ENCODE peak calls at places on chromosomes 13 and 19, in five cellular contexts. One of them, this sample, is unnamed.

GRCh38 chr19:2249880-2250764 is 999 bp downstream of the AMH start:
- DNase-seq in IMR-90: no peak
- DNase-seq in A549: no peak
- DNase-seq in SK-N-SH: peak; percentile 36
- DNase-seq in K562: no peak
- DNase-seq in this sample: no peak

GRCh38 chr13:79030513-79030912 is 371.6 kb upstream of the OBI1 start:
- DNase-seq in IMR-90: no peak
- DNase-seq in A549: no peak
- DNase-seq in SK-N-SH: peak; percentile 30
- DNase-seq in K562: no peak
- DNase-seq in this sample: no peak

GRCh38 chr13:36814465-36814864 is 4.6 kb upstream of the RFXAP start:
- DNase-seq in IMR-90: no peak
- DNase-seq in A549: no peak
- DNase-seq in SK-N-SH: no peak
- DNase-seq in K562: no peak
- DNase-seq in this sample: no peak

GRCh38 chr13:51292000-51292550 is 47.4 kb upstream of the SERPINE3 start:
- DNase-seq in IMR-90: peak; percentile 62
- DNase-seq in A549: no peak
- DNase-seq in SK-N-SH: no peak
- DNase-seq in K562: no peak
- DNase-seq in this sample: no peak

GRCh38 chr13:71880753-71881541 is 13.9 kb upstream of the DACH1 start:
- DNase-seq in IMR-90: no peak
- DNase-seq in A549: no peak
- DNase-seq in SK-N-SH: no peak
- DNase-seq in K562: no peak
- DNase-seq in this sample: no peak

GRCh38 chr13:23949200-23949599 is 51.9 kb upstream of the C1QTNF9B start:
- DNase-seq in IMR-90: no peak
- DNase-seq in A549: no peak
- DNase-seq in SK-N-SH: no peak
- DNase-seq in K562: no peak
- DNase-seq in this sample: no peak

GRCh38 chr19:58097783-58098681 is at the start of gene ZSCAN18:
- DNase-seq in IMR-90: peak; percentile 86
- DNase-seq in A549: peak; percentile 82
- DNase-seq in SK-N-SH: peak; percentile 99
- DNase-seq in K562: peak; percentile 89
- DNase-seq in this sample: peak; percentile 24

GRCh38 chr19:5961969-5962945 is 15.7 kb downstream of the RANBP3 start:
- DNase-seq in IMR-90: peak; percentile 66
- DNase-seq in A549: no peak
- DNase-seq in SK-N-SH: no peak
- DNase-seq in K562: no peak
- DNase-seq in this sample: no peak

GRCh38 chr13:20567881-20568528 is 1.0 kb downstream of the IFT88 start:
- DNase-seq in IMR-90: no peak
- DNase-seq in A549: no peak
- DNase-seq in SK-N-SH: no peak
- DNase-seq in K562: no peak
- DNase-seq in this sample: no peak

GRCh38 chr13:108226184-108226583 is 8.0 kb downstream of the ABHD13 start:
- DNase-seq in IMR-90: no peak
- DNase-seq in A549: no peak
- DNase-seq in SK-N-SH: peak; percentile 60
- DNase-seq in K562: no peak
- DNase-seq in this sample: no peak

GRCh38 chr19:10043286-10043927 is 30.1 kb downstream of the RDH8 start:
- DNase-seq in IMR-90: peak; percentile 33
- DNase-seq in A549: no peak
- DNase-seq in SK-N-SH: no peak
- DNase-seq in K562: no peak
- DNase-seq in this sample: no peak

GRCh38 chr19:41192574-41193419 is at the start of gene CYP2S1:
- DNase-seq in IMR-90: peak; percentile 22
- DNase-seq in A549: peak; percentile 77
- DNase-seq in SK-N-SH: no peak
- DNase-seq in K562: peak; percentile 94
- DNase-seq in this sample: no peak

GRCh38 chr19:30752201-30752600 is 380.0 kb downstream of the ZNF536 start:
- DNase-seq in IMR-90: no peak
- DNase-seq in A549: no peak
- DNase-seq in SK-N-SH: no peak
- DNase-seq in K562: no peak
- DNase-seq in this sample: no peak

GRCh38 chr19:20999731-21000352 is 20.6 kb upstream of the ZNF430 start:
- DNase-seq in IMR-90: peak; percentile 71
- DNase-seq in A549: peak; percentile 12
- DNase-seq in SK-N-SH: peak; percentile 95
- DNase-seq in K562: peak; percentile 75
- DNase-seq in this sample: peak; percentile 62

GRCh38 chr13:80726895-80727294 is 386.0 kb upstream of the SPRY2 start:
- DNase-seq in IMR-90: no peak
- DNase-seq in A549: no peak
- DNase-seq in SK-N-SH: no peak
- DNase-seq in K562: no peak
- DNase-seq in this sample: no peak

GRCh38 chr19:13964776-13965175 is 12.5 kb downstream of the DCAF15 start:
- DNase-seq in IMR-90: peak; percentile 66
- DNase-seq in A549: no peak
- DNase-seq in SK-N-SH: no peak
- DNase-seq in K562: no peak
- DNase-seq in this sample: no peak

GRCh38 chr13:106109391-106109791 is 426.1 kb downstream of the EFNB2 start:
- DNase-seq in IMR-90: peak; percentile 47
- DNase-seq in A549: no peak
- DNase-seq in SK-N-SH: no peak
- DNase-seq in K562: no peak
- DNase-seq in this sample: no peak

GRCh38 chr13:83503424-83503823 is 378.9 kb downstream of the SLITRK1 start:
- DNase-seq in IMR-90: peak; percentile 7
- DNase-seq in A549: no peak
- DNase-seq in SK-N-SH: no peak
- DNase-seq in K562: no peak
- DNase-seq in this sample: no peak

GRCh38 chr13:111359237-111359915 is 38.9 kb downstream of the TEX29 start:
- DNase-seq in IMR-90: peak; percentile 27
- DNase-seq in A549: no peak
- DNase-seq in SK-N-SH: no peak
- DNase-seq in K562: no peak
- DNase-seq in this sample: no peak

GRCh38 chr19:918481-919156 is 1.5 kb downstream of the KISS1R start:
- DNase-seq in IMR-90: no peak
- DNase-seq in A549: no peak
- DNase-seq in SK-N-SH: no peak
- DNase-seq in K562: peak; percentile 40
- DNase-seq in this sample: no peak

GRCh38 chr13:112238436-112238995 is 137.6 kb upstream of the SPACA7 start:
- DNase-seq in IMR-90: no peak
- DNase-seq in A549: no peak
- DNase-seq in SK-N-SH: no peak
- DNase-seq in K562: no peak
- DNase-seq in this sample: no peak

GRCh38 chr13:40664100-40665060 is 2.1 kb downstream of the FOXO1 start:
- DNase-seq in IMR-90: no peak
- DNase-seq in A549: peak; percentile 46
- DNase-seq in SK-N-SH: peak; percentile 70
- DNase-seq in K562: peak; percentile 50
- DNase-seq in this sample: no peak

GRCh38 chr19:45100797-45101196 is 7.8 kb downstream of the PPP1R37 start:
- DNase-seq in IMR-90: peak; percentile 69
- DNase-seq in A549: no peak
- DNase-seq in SK-N-SH: no peak
- DNase-seq in K562: no peak
- DNase-seq in this sample: no peak

GRCh38 chr13:113776231-113777125 is 17.5 kb downstream of the TMEM255B start:
- DNase-seq in IMR-90: no peak
- DNase-seq in A549: no peak
- DNase-seq in SK-N-SH: no peak
- DNase-seq in K562: no peak
- DNase-seq in this sample: no peak

GRCh38 chr19:10214784-10215183 is 16.3 kb downstream of the S1PR2 start:
- DNase-seq in IMR-90: peak; percentile 66
- DNase-seq in A549: no peak
- DNase-seq in SK-N-SH: no peak
- DNase-seq in K562: no peak
- DNase-seq in this sample: no peak

GRCh38 chr13:50740052-50740741 is 103.3 kb downstream of the DLEU7 start:
- DNase-seq in IMR-90: no peak
- DNase-seq in A549: no peak
- DNase-seq in SK-N-SH: no peak
- DNase-seq in K562: no peak
- DNase-seq in this sample: no peak

GRCh38 chr13:45367358-45367757 is 26.4 kb upstream of the TPT1 start:
- DNase-seq in IMR-90: peak; percentile 94
- DNase-seq in A549: peak; percentile 80
- DNase-seq in SK-N-SH: no peak
- DNase-seq in K562: peak; percentile 50
- DNase-seq in this sample: peak; percentile 67

DNA sequence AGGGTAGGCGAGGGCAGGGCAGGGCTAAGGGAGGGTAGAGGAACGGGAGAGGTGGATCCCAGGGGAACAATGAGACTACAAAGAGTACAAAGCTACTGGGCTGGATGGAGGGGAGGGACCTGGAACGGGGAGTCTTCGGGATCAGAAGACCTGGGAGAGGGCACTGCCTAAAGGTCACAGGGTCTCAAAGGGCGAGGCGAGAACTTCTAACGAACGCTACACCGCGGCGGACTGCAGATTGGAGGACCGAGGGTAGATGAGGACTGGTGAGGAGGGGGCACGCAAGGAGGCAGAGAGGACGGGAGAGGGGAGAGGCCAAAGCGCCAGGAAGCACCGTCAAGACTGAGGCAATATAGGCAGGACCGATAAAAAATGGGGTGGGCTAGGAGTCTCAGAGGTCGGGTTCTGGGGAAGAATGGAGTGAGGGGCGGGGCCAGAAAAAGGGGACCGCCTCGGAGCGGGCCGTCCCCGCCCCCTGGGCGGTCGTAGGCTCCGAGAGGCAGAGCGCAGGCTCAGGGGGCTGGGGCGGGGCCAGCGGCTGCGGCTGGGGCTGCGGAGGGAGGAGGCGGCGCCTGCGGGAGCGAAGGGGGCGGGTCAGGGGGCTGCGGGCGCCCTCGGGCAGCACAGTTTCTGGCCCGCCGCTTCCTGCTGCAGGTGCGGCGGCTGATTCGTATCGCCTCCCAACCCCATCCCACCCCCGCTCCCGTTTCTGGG is 1.3 kb upstream of the KCNC3 start:
- DNase-seq in IMR-90: peak; percentile 1
- DNase-seq in A549: peak; percentile 87
- DNase-seq in SK-N-SH: peak; percentile 93
- DNase-seq in K562: peak; percentile 84
- DNase-seq in this sample: no peak
- TF ChIP-seq RCOR1 in IMR-90: no peak
- TF ChIP-seq RCOR1 in A549: no peak
- TF ChIP-seq RCOR1 in SK-N-SH: no peak
- TF ChIP-seq RCOR1 in K562: no peak
- TF ChIP-seq RCOR1 in this sample: no peak

DNA sequence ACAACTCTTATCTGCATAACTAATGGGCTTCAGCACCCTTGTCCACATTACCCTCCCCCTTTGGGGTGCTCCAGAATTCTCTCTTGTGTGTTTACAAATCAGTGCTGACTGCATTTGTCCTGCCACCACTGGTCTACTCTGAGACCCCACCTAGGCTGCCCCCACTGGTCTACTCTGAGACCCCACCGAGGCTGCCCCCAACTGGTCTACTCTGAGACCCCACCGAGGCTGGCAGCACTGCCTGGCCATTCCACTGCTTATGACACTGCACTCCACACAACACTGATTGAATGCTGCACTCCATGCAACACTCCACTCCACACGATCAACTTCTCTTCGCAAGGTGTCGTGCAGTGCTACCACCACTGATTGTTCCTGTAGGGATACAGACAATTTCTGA is 1459.2 kb upstream of the SLC10A2 start:
- DNase-seq in IMR-90: no peak
- DNase-seq in A549: no peak
- DNase-seq in SK-N-SH: no peak
- DNase-seq in K562: no peak
- DNase-seq in this sample: no peak
- TF ChIP-seq RCOR1 in IMR-90: no peak
- TF ChIP-seq RCOR1 in A549: no peak
- TF ChIP-seq RCOR1 in SK-N-SH: no peak
- TF ChIP-seq RCOR1 in K562: no peak
- TF ChIP-seq RCOR1 in this sample: no peak

DNA sequence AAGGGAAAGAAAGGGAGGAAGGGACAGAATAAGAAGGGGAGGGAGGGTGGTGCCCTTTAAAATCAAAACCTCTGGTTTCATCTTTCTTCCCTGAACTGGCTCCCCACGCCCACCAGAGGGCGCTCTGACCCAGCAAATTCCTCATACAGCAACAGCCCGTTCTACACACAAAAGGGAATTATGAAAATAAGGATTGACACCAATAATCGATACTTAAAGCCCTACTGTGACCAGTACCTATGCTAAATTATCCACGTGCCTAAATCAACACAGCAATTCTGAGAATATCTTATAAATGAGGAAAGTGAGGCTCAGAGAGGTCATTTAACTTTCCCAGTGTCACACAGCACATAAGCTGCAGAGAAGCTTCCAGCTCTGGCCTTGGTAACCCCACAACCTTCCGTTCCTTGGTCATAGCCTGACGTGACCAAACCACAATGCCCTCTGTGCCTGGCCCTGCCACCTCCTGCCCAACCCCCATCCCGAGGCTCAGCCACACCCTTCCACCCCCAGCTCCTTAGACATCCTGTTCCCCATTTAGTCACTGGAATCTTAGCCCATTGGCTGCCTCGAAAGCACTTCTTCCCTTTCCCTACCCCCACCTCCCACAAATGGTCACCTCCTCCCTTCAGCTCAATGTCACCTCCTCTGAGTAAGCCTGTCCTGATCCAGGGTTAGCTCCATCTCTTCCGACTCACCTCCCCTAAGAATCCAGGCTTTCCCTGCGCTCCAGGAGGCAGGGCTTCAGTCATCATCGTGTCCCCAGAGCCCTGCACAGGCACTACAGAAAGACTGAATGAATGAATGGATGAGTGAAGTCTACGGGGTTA is 34.2 kb upstream of the PNMA8B start:
- DNase-seq in IMR-90: peak; percentile 54
- DNase-seq in A549: peak; percentile 69
- DNase-seq in SK-N-SH: peak; percentile 81
- DNase-seq in K562: peak; percentile 75
- DNase-seq in this sample: no peak
- TF ChIP-seq RCOR1 in IMR-90: no peak
- TF ChIP-seq RCOR1 in A549: no peak
- TF ChIP-seq RCOR1 in SK-N-SH: peak; percentile 58
- TF ChIP-seq RCOR1 in K562: peak; percentile 76
- TF ChIP-seq RCOR1 in this sample: no peak

DNA sequence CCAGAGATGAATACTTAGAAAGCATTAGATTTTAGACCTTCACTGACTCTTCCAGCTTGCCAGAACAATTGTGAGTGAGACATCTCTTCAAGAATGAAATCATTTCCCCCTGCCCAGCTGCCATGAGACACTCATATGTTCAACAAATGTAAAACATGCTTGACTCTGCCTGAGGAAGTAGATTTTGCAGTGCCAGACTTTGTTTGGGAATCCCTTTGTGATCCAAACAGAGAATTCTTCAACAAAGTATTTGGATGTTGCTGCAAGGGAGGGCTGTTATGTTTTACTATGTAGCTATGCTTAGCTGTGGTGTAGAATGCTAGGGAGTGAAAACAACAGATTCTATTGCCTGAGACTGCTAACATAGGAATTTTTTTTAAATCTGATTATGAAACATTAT is 416.4 kb downstream of the DCT start:
- DNase-seq in IMR-90: peak; percentile 85
- DNase-seq in A549: no peak
- DNase-seq in SK-N-SH: no peak
- DNase-seq in K562: no peak
- DNase-seq in this sample: no peak
- TF ChIP-seq RCOR1 in IMR-90: no peak
- TF ChIP-seq RCOR1 in A549: no peak
- TF ChIP-seq RCOR1 in SK-N-SH: no peak
- TF ChIP-seq RCOR1 in K562: no peak
- TF ChIP-seq RCOR1 in this sample: no peak

This sample was measured in GM12878.